ENCODE peak calls at places on chromosome 2, in four cellular contexts. One of them, this sample, is unnamed.
A peak's percentile ranks its signal among the peaks of the same experiment; 100 is the strongest.

GRCh38 chr2:15797231-15797945 is 143.0 kb upstream of the MYCN start:
- DNase-seq in cardiac fibroblast: no peak
- DNase-seq in adrenal gland: no peak
- DNase-seq in heart right ventricle: no peak
- DNase-seq in this sample: no peak

GRCh38 chr2:45497355-45497754 is 113.7 kb downstream of the SRBD1 start:
- DNase-seq in heart right ventricle: no peak
- DNase-seq in adrenal gland: no peak
- DNase-seq in cardiac fibroblast: no peak
- DNase-seq in this sample: no peak

GRCh38 chr2:7121851-7122250 is 204.6 kb downstream of the RNF144A start:
- DNase-seq in heart right ventricle: no peak
- DNase-seq in cardiac fibroblast: no peak
- DNase-seq in adrenal gland: no peak
- DNase-seq in this sample: no peak

GRCh38 chr2:237132799-237133198 is 47.1 kb downstream of the COPS8 start:
- DNase-seq in cardiac fibroblast: no peak
- DNase-seq in heart right ventricle: no peak
- DNase-seq in adrenal gland: no peak
- DNase-seq in this sample: no peak

GRCh38 chr2:144183744-144184143 is 336.2 kb downstream of the ZEB2 start:
- DNase-seq in adrenal gland: no peak
- DNase-seq in cardiac fibroblast: peak; percentile 29
- DNase-seq in heart right ventricle: no peak
- DNase-seq in this sample: peak; percentile 75

GRCh38 chr2:65754219-65754618 is 321.8 kb upstream of the SPRED2 start:
- DNase-seq in heart right ventricle: no peak
- DNase-seq in adrenal gland: no peak
- DNase-seq in cardiac fibroblast: peak; percentile 5
- DNase-seq in this sample: no peak

GRCh38 chr2:33859791-33860461 is 260.8 kb upstream of the FAM98A start:
- DNase-seq in cardiac fibroblast: no peak
- DNase-seq in heart right ventricle: no peak
- DNase-seq in adrenal gland: peak; percentile 15
- DNase-seq in this sample: no peak

GRCh38 chr2:210399440-210400041 is 77.0 kb downstream of the LANCL1 start:
- DNase-seq in heart right ventricle: no peak
- DNase-seq in adrenal gland: no peak
- DNase-seq in cardiac fibroblast: peak; percentile 29
- DNase-seq in this sample: no peak

GRCh38 chr2:8101614-8102277 is 580.1 kb upstream of the ID2 start:
- DNase-seq in cardiac fibroblast: no peak
- DNase-seq in adrenal gland: no peak
- DNase-seq in heart right ventricle: no peak
- DNase-seq in this sample: no peak

GRCh38 chr2:143469323-143469722 is 340.1 kb downstream of the ARHGAP15 start:
- DNase-seq in heart right ventricle: no peak
- DNase-seq in adrenal gland: no peak
- DNase-seq in cardiac fibroblast: no peak
- DNase-seq in this sample: no peak

GRCh38 chr2:232327089-232328037 is 51.2 kb upstream of the ALPP start:
- DNase-seq in cardiac fibroblast: peak; percentile 66
- DNase-seq in adrenal gland: peak; percentile 62
- DNase-seq in heart right ventricle: peak; percentile 71
- DNase-seq in this sample: no peak

GRCh38 chr2:182360012-182360662 is 66.7 kb downstream of the PDE1A start:
- DNase-seq in cardiac fibroblast: peak; percentile 89
- DNase-seq in heart right ventricle: peak; percentile 11
- DNase-seq in adrenal gland: peak; percentile 17
- DNase-seq in this sample: no peak

GRCh38 chr2:43169987-43170732 is 56.2 kb downstream of the ZFP36L2 start:
- DNase-seq in heart right ventricle: no peak
- DNase-seq in adrenal gland: no peak
- DNase-seq in cardiac fibroblast: no peak
- DNase-seq in this sample: no peak

GRCh38 chr2:10517351-10518043 is 69.4 kb upstream of the ODC1 start:
- DNase-seq in cardiac fibroblast: no peak
- DNase-seq in adrenal gland: no peak
- DNase-seq in heart right ventricle: no peak
- DNase-seq in this sample: no peak

GRCh38 chr2:113309655-113310387 is 31.1 kb upstream of the PAX8 start:
- DNase-seq in cardiac fibroblast: no peak
- DNase-seq in adrenal gland: no peak
- DNase-seq in heart right ventricle: no peak
- DNase-seq in this sample: no peak

GRCh38 chr2:149661844-149662243 is 74.3 kb upstream of the MMADHC start:
- DNase-seq in adrenal gland: no peak
- DNase-seq in heart right ventricle: no peak
- DNase-seq in cardiac fibroblast: peak; percentile 64
- DNase-seq in this sample: peak; percentile 52

GRCh38 chr2:203719456-203719855 is 13.0 kb downstream of the CD28 start:
- DNase-seq in heart right ventricle: no peak
- DNase-seq in adrenal gland: no peak
- DNase-seq in cardiac fibroblast: no peak
- DNase-seq in this sample: no peak

GRCh38 chr2:149666809-149667208 is 79.2 kb upstream of the MMADHC start:
- DNase-seq in heart right ventricle: no peak
- DNase-seq in cardiac fibroblast: no peak
- DNase-seq in adrenal gland: no peak
- DNase-seq in this sample: no peak

GRCh38 chr2:127196549-127196948 is 23.6 kb downstream of the CYP27C1 start:
- DNase-seq in cardiac fibroblast: no peak
- DNase-seq in heart right ventricle: no peak
- DNase-seq in adrenal gland: no peak
- DNase-seq in this sample: no peak

GRCh38 chr2:98737848-98738247 is 6.9 kb upstream of the MGAT4A start:
- DNase-seq in heart right ventricle: no peak
- DNase-seq in adrenal gland: no peak
- DNase-seq in cardiac fibroblast: no peak
- DNase-seq in this sample: no peak

GRCh38 chr2:158914731-158915130 is 53.7 kb upstream of the TANC1 start:
- DNase-seq in heart right ventricle: no peak
- DNase-seq in adrenal gland: no peak
- DNase-seq in cardiac fibroblast: peak; percentile 47
- DNase-seq in this sample: no peak

GRCh38 chr2:150809083-150809482 is 321.6 kb upstream of the RND3 start:
- DNase-seq in cardiac fibroblast: no peak
- DNase-seq in heart right ventricle: no peak
- DNase-seq in adrenal gland: no peak
- DNase-seq in this sample: no peak

GRCh38 chr2:217099561-217099960 is 239.7 kb upstream of the TNP1 start:
- DNase-seq in cardiac fibroblast: peak; percentile 71
- DNase-seq in heart right ventricle: no peak
- DNase-seq in adrenal gland: no peak
- DNase-seq in this sample: peak; percentile 69

GRCh38 chr2:157722580-157723234 is 94.0 kb upstream of the ACVR1C start:
- DNase-seq in adrenal gland: no peak
- DNase-seq in cardiac fibroblast: peak; percentile 11
- DNase-seq in heart right ventricle: no peak
- DNase-seq in this sample: no peak

GRCh38 chr2:172460780-172461201 is 33.4 kb downstream of the ITGA6 start:
- DNase-seq in heart right ventricle: no peak
- DNase-seq in adrenal gland: no peak
- DNase-seq in cardiac fibroblast: peak; percentile 44
- DNase-seq in this sample: no peak

GRCh38 chr2:145638675-145639074 is 1118.8 kb upstream of the ZEB2 start:
- DNase-seq in cardiac fibroblast: no peak
- DNase-seq in heart right ventricle: no peak
- DNase-seq in adrenal gland: no peak
- DNase-seq in this sample: no peak

GRCh38 chr2:100058014-100058310 is 84.4 kb downstream of the AFF3 start:
- DNase-seq in cardiac fibroblast: no peak
- DNase-seq in adrenal gland: no peak
- DNase-seq in heart right ventricle: no peak
- DNase-seq in this sample: no peak

GRCh38 chr2:172442072-172442895 is 14.9 kb downstream of the ITGA6 start:
- DNase-seq in heart right ventricle: no peak
- DNase-seq in adrenal gland: no peak
- DNase-seq in cardiac fibroblast: peak; percentile 72
- DNase-seq in this sample: peak; percentile 68

GRCh38 chr2:148201075-148202004 is 180.4 kb downstream of the MBD5 start:
- DNase-seq in adrenal gland: peak; percentile 35
- DNase-seq in heart right ventricle: peak; percentile 26
- DNase-seq in cardiac fibroblast: peak; percentile 41
- DNase-seq in this sample: no peak

GRCh38 chr2:113010088-113010487 is 4.8 kb downstream of the IL36A start:
- DNase-seq in heart right ventricle: no peak
- DNase-seq in adrenal gland: no peak
- DNase-seq in cardiac fibroblast: no peak
- DNase-seq in this sample: no peak

GRCh38 chr2:33598472-33599174 is 476 bp downstream of the FAM98A start:
- DNase-seq in cardiac fibroblast: peak; percentile 59
- DNase-seq in heart right ventricle: no peak
- DNase-seq in adrenal gland: peak; percentile 40
- DNase-seq in this sample: no peak

GRCh38 chr2:54903736-54904554 is 146.3 kb downstream of the RTN4 start:
- DNase-seq in cardiac fibroblast: peak; percentile 92
- DNase-seq in heart right ventricle: no peak
- DNase-seq in adrenal gland: peak; percentile 38
- DNase-seq in this sample: peak; percentile 99

GRCh38 chr2:175847128-175847527 is 154.9 kb downstream of the LNPK start:
- DNase-seq in heart right ventricle: no peak
- DNase-seq in cardiac fibroblast: peak; percentile 9
- DNase-seq in adrenal gland: no peak
- DNase-seq in this sample: no peak

GRCh38 chr2:216618785-216619184 is 14.4 kb upstream of the IGFBP2 start:
- DNase-seq in adrenal gland: no peak
- DNase-seq in heart right ventricle: no peak
- DNase-seq in cardiac fibroblast: no peak
- DNase-seq in this sample: no peak

DNA sequence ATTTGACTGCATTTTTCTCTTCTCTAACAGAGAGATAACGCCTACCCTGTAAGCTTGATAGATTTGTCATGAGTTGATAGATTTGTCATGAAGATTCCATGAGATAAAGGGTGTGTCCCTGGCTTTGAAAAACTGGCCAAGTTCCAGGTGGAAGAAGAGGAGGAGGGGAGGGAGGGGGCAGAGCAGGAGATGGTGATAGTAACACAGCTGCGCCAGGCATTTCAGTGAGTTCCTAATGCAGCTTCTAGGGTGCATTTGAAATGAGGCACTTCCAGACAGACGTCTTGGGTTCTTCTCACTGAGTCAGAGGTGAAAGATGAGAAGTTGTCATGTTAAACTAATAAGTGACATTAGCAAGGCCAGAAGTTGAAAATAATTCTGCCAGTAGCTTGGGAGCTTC is 65.3 kb downstream of the CERS6 start:
- DNase-seq in heart right ventricle: no peak
- DNase-seq in adrenal gland: peak; percentile 58
- DNase-seq in cardiac fibroblast: peak; percentile 32
- DNase-seq in this sample: no peak
- H3K4me3 ChIP-seq in heart right ventricle: no peak overlapping the region
- H3K4me3 ChIP-seq in adrenal gland: no peak overlapping the region
- H3K4me3 ChIP-seq in cardiac fibroblast: no peak overlapping the region
- H3K4me3 ChIP-seq in this sample: no peak overlapping the region

GRCh38 chr2:105143094-105143466 is 98.5 kb upstream of the GPR45 start:
- DNase-seq in heart right ventricle: no peak
- DNase-seq in adrenal gland: no peak
- DNase-seq in cardiac fibroblast: no peak
- DNase-seq in this sample: no peak
- H3K4me3 ChIP-seq in heart right ventricle: no peak overlapping the region
- H3K4me3 ChIP-seq in adrenal gland: no peak overlapping the region
- H3K4me3 ChIP-seq in cardiac fibroblast: no peak overlapping the region
- H3K4me3 ChIP-seq in this sample: no peak overlapping the region

GRCh38 chr2:130389783-130390182 is 33.9 kb downstream of the PTPN18 start:
- DNase-seq in heart right ventricle: no peak
- DNase-seq in adrenal gland: no peak
- DNase-seq in cardiac fibroblast: no peak
- DNase-seq in this sample: no peak
- H3K4me3 ChIP-seq in heart right ventricle: no peak overlapping the region
- H3K4me3 ChIP-seq in adrenal gland: no peak overlapping the region
- H3K4me3 ChIP-seq in cardiac fibroblast: no peak overlapping the region
- H3K4me3 ChIP-seq in this sample: no peak overlapping the region

GRCh38 chr2:46917628-46918027 is 2.0 kb upstream of the MCFD2 start:
- DNase-seq in adrenal gland: no peak
- DNase-seq in heart right ventricle: no peak
- DNase-seq in cardiac fibroblast: no peak
- DNase-seq in this sample: no peak
- H3K4me3 ChIP-seq in adrenal gland: no peak overlapping the region
- H3K4me3 ChIP-seq in heart right ventricle: no peak overlapping the region
- H3K4me3 ChIP-seq in cardiac fibroblast: no peak overlapping the region
- H3K4me3 ChIP-seq in this sample: no peak overlapping the region

DNA sequence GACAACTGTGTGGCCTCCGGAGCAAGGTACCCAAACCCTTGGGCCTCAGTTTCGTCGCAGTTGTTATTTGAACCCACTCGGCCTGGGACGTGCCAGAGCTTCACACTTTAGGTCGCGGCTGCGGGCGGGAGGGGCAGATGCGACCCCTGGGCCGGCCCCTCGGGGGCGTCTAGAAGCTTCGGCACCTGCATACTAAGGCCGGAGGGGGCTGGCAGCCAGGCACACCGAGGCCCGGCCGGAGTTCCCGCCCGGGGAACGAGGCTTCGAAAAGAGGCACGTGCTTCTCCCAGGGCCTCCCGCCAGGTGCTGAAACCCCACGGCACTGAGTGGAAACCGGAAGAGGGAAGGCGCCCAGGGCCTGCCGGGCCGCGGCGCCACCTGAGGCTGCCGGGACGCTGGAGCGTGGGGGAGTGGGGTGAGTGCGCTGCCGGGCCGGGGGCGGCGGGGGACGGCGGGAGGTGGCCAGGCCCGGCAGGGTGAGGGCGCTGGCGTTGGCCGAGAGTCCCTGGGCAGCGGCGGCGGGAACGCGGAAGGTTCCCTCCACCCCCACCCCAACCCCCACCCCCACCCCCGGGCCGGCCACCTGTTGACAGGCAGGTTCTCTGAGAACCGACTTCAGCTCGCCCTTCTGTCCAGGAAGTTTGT is 8.9 kb downstream of the OTX1 start:
- DNase-seq in cardiac fibroblast: no peak
- DNase-seq in heart right ventricle: no peak
- DNase-seq in adrenal gland: no peak
- DNase-seq in this sample: no peak
- H3K4me3 ChIP-seq in cardiac fibroblast: no peak overlapping the region
- H3K4me3 ChIP-seq in heart right ventricle: peak overlapping the region; percentile 24
- H3K4me3 ChIP-seq in adrenal gland: no peak overlapping the region
- H3K4me3 ChIP-seq in this sample: no peak overlapping the region